ENCODE peak calls at places on chromosomes 16 and 17, in seven cellular contexts. I is colonic mucosa; P is thyroid gland; Q is mesenchymal stem cell; F is CD8-positive, alpha-beta T cell; J is tibial artery; G is CD8-positive, alpha-beta memory T cell. D is an unnamed sample.

GRCh38 chr16:69814561-69814960 is 52.4 kb downstream of the WWP2 start:
- DNase-seq in I (no peak), P (peak), J (no peak), G (no peak), F (no peak), Q (no peak), D (no peak)

GRCh38 chr17:43574896-43575525 is 28.9 kb upstream of the ETV4 start:
- DNase-seq in I (no peak), Q (no peak), G (no peak), J (no peak), P (no peak), F (no peak), D (no peak)

GRCh38 chr17:17408236-17408794 is 68.5 kb upstream of the MED9 start:
- DNase-seq in P (no peak), I (no peak), G (no peak), J (no peak), Q (no peak), F (no peak), D (no peak)

GRCh38 chr17:80482058-80482318 is 5.6 kb upstream of the NPTX1 start:
- DNase-seq in G (no peak), Q (no peak), J (no peak), P (no peak), I (no peak), F (no peak), D (peak)

GRCh38 chr16:85187002-85187401 is 74.7 kb upstream of the CIBAR2 start:
- DNase-seq in F (peak), I (no peak), G (no peak), J (no peak), P (peak), Q (peak), D (peak)

GRCh38 chr16:88545781-88546180 is 24.4 kb upstream of the ZC3H18 start:
- DNase-seq in I (no peak), Q (no peak), P (peak), G (no peak), F (no peak), J (no peak), D (peak)

GRCh38 chr16:50012182-50012581 is 12.8 kb upstream of the CNEP1R1 start:
- DNase-seq in Q (no peak), G (no peak), P (no peak), J (no peak), F (no peak), I (no peak), D (no peak)

GRCh38 chr17:14553847-14554246 is 253.0 kb downstream of the HS3ST3B1 start:
- DNase-seq in Q (no peak), F (no peak), P (no peak), I (no peak), G (no peak), J (no peak), D (no peak)

GRCh38 chr17:56756536-56756935 is 77.2 kb downstream of the C17orf67 start:
- DNase-seq in G (no peak), F (no peak), I (no peak), P (no peak), J (no peak), Q (peak), D (no peak)

GRCh38 chr16:68704232-68704867 is 32.7 kb upstream of the CDH1 start:
- DNase-seq in F (peak), G (peak), P (peak), I (peak), Q (peak), J (peak), D (no peak)

GRCh38 chr17:41653421-41654133 is 29.2 kb upstream of the KRT17 start:
- DNase-seq in Q (no peak), F (no peak), J (no peak), I (no peak), P (no peak), G (no peak), D (no peak)

GRCh38 chr16:22235839-22236745 is 30.0 kb downstream of the EEF2K start:
- DNase-seq in Q (no peak), I (peak), J (peak), F (no peak), P (no peak), G (no peak), D (no peak)

GRCh38 chr17:40556884-40557414 is 8.3 kb downstream of the CCR7 start:
- DNase-seq in Q (peak), F (no peak), P (no peak), J (no peak), G (no peak), I (peak), D (no peak)

GRCh38 chr16:4324871-4325740 is 9.2 kb downstream of the GLIS2 start:
- DNase-seq in J (no peak), I (no peak), P (no peak), F (no peak), Q (no peak), G (no peak), D (no peak)

GRCh38 chr16:78770353-78771091 is 671.1 kb downstream of the WWOX start:
- DNase-seq in I (peak), Q (peak), J (peak), G (peak), F (peak), P (peak), D (peak)

GRCh38 chr17:66304304-66305174 is 2.1 kb downstream of the PRKCA start:
- DNase-seq in P (no peak), Q (peak), G (peak), F (no peak), J (no peak), I (peak), D (no peak)

GRCh38 chr16:12600536-12601256 is 203.0 kb downstream of the CPPED1 start:
- DNase-seq in G (no peak), Q (no peak), J (no peak), F (no peak), I (no peak), P (no peak), D (no peak)

GRCh38 chr17:61155590-61156181 is 244.0 kb upstream of the TBX2 start:
- DNase-seq in I (no peak), P (no peak), Q (no peak), G (no peak), J (no peak), F (no peak), D (no peak)

GRCh38 chr17:75950421-75950820 is 9.6 kb upstream of the FBF1 start:
- DNase-seq in P (no peak), I (no peak), F (no peak), G (no peak), J (no peak), Q (no peak), D (no peak)

GRCh38 chr16:84759061-84759460 is 59.3 kb downstream of the USP10 start:
- DNase-seq in J (no peak), I (no peak), Q (peak), G (peak), F (peak), P (no peak), D (no peak)

GRCh38 chr17:50833396-50834125 is 1.8 kb upstream of the WFIKKN2 start:
- DNase-seq in G (no peak), F (no peak), Q (no peak), P (no peak), J (no peak), I (no peak), D (peak)

GRCh38 chr17:10305336-10306096 is 67.3 kb downstream of the MYH13 start:
- DNase-seq in F (no peak), I (no peak), G (no peak), P (no peak), Q (no peak), J (no peak), D (no peak)

GRCh38 chr16:11725457-11725856 is 17.2 kb downstream of the TXNDC11 start:
- DNase-seq in J (no peak), I (no peak), Q (peak), F (no peak), P (peak), G (no peak), D (peak)

GRCh38 chr16:67928561-67929364 is 2.9 kb downstream of the CTRL start:
- DNase-seq in Q (peak), I (peak), J (peak), G (peak), P (peak), F (peak), D (no peak)

GRCh38 chr17:77311371-77311981 is 170.7 kb downstream of the SEC14L1 start:
- DNase-seq in I (peak), Q (no peak), J (peak), G (no peak), P (no peak), F (no peak), D (no peak)

GRCh38 chr17:59851431-59852375 is 41.0 kb downstream of the TUBD1 start:
- DNase-seq in G (no peak), J (peak), I (peak), Q (peak), P (no peak), F (no peak), D (no peak)

GRCh38 chr17:61809816-61810392 is 53.4 kb downstream of the BRIP1 start:
- DNase-seq in P (no peak), F (no peak), I (no peak), Q (peak), G (no peak), J (no peak), D (no peak)

GRCh38 chr16:49484454-49484853 is 110.8 kb downstream of the C16orf78 start:
- DNase-seq in G (no peak), I (peak), J (peak), Q (peak), F (no peak), P (peak), D (peak)

GRCh38 chr17:79051306-79051705 is 23.3 kb upstream of the ENGASE start:
- DNase-seq in G (no peak), P (no peak), I (no peak), F (no peak), J (no peak), Q (no peak), D (no peak)

GRCh38 chr17:80259642-80260535 is 763 bp upstream of the RNF213 start:
- DNase-seq in G (peak), J (peak), Q (peak), P (peak), F (peak), I (peak), D (peak)

GRCh38 chr16:77299395-77299794 is 100.2 kb downstream of the SYCE1L start:
- DNase-seq in I (no peak), J (no peak), G (no peak), F (no peak), P (no peak), Q (no peak), D (no peak)

GRCh38 chr17:81566461-81567126 is 14.4 kb upstream of the FAAP100 start:
- DNase-seq in G (no peak), Q (peak), F (no peak), I (peak), J (peak), P (peak), D (no peak)

GRCh38 chr17:76142044-76143041 is 1.3 kb upstream of the FOXJ1 start:
- DNase-seq in J (no peak), P (no peak), F (no peak), I (no peak), G (no peak), Q (no peak), D (no peak)

GRCh38 chr16:67783353-67783725 is 23.0 kb downstream of the RANBP10 start:
- DNase-seq in Q (no peak), I (no peak), F (no peak), P (no peak), G (no peak), J (no peak), D (no peak)

GRCh38 chr17:36657763-36658490 is 56.5 kb downstream of the MRM1 start:
- DNase-seq in I (peak), P (peak), G (no peak), Q (peak), J (peak), F (no peak), D (peak)

GRCh38 chr16:4385066-4385788 is 13.6 kb downstream of the VASN start:
- DNase-seq in G (no peak), I (no peak), F (no peak), Q (no peak), P (no peak), J (no peak), D (peak)

GRCh38 chr17:48258317-48258716 is 150.8 kb downstream of the SNX11 start:
- DNase-seq in F (no peak), Q (peak), G (no peak), I (no peak), J (no peak), P (no peak), D (no peak)

GRCh38 chr16:11389631-11390565 is 44.6 kb downstream of the RMI2 start:
- DNase-seq in G (no peak), I (no peak), J (no peak), P (no peak), Q (no peak), F (no peak), D (no peak)

GRCh38 chr16:54942353-54942943 is 11.8 kb downstream of the IRX5 start:
- DNase-seq in G (no peak), Q (no peak), P (no peak), I (no peak), J (no peak), F (no peak), D (no peak)
- H3K4me3 ChIP-seq in G (no peak), Q (no peak), P (no peak), I (no peak), J (no peak), F (no peak), D (no peak)

GRCh38 chr16:25570131-25570530 is 121.6 kb upstream of the HS3ST4 start:
- DNase-seq in Q (no peak), G (no peak), I (no peak), J (no peak), P (no peak), F (no peak), D (no peak)
- H3K27ac ChIP-seq in Q (no peak), G (no peak), I (no peak), J (no peak), P (no peak), F (no peak), D (no peak)

GRCh38 chr16:1537138-1537577 is 3.7 kb downstream of the TMEM204 start:
- DNase-seq in G (peak), J (no peak), Q (no peak), I (no peak), F (no peak), P (no peak), D (peak)
- H3K4me3 ChIP-seq in G (peak), J (no peak), Q (no peak), I (no peak), F (peak), P (no peak), D (peak)

GRCh38 chr17:73867056-73867455 is 222.8 kb upstream of the SDK2 start:
- DNase-seq in G (no peak), Q (no peak), I (no peak), J (no peak), P (no peak), F (no peak), D (no peak)
- H3K27ac ChIP-seq in G (no peak), Q (no peak), I (no peak), J (no peak), P (no peak), F (no peak), D (no peak)

GRCh38 chr17:57876023-57876865 is 26.4 kb upstream of the MRPS23 start:
- DNase-seq in Q (no peak), J (no peak), F (no peak), I (no peak), G (no peak), P (no peak), D (no peak)

GRCh38 chr17:57873261-57874057 is 23.6 kb upstream of the MRPS23 start:
- DNase-seq in J (no peak), G (no peak), F (no peak), Q (no peak), P (no peak), I (no peak), D (no peak)

GRCh38 chr17:57874058-57874419 is 24.2 kb upstream of the MRPS23 start:
- DNase-seq in P (no peak), I (no peak), J (no peak), Q (no peak), G (no peak), F (no peak), D (no peak)

GRCh38 chr17:57875109-57876022 is 25.5 kb upstream of the MRPS23 start:
- DNase-seq in P (peak), Q (peak), J (peak), I (no peak), F (no peak), G (no peak), D (peak)

GRCh38 chr17:57874434-57875108 is 24.7 kb upstream of the MRPS23 start:
- DNase-seq in G (peak), I (peak), J (peak), Q (peak), F (no peak), P (no peak), D (peak)
- H3K4me3 ChIP-seq in G (no peak), I (no peak), J (peak), Q (no peak), F (peak), P (no peak), D (peak)

GRCh38 chr17:67322039-67322787 is 44.2 kb downstream of the PSMD12 start:
- DNase-seq in I (no peak), P (no peak), Q (no peak), J (no peak), G (no peak), F (no peak), D (no peak)

GRCh38 chr17:67323445-67323844 is 42.9 kb downstream of the PSMD12 start:
- DNase-seq in Q (no peak), F (no peak), P (no peak), J (no peak), G (no peak), I (no peak), D (no peak)

GRCh38 chr17:67324330-67324729 is 42.0 kb downstream of the PSMD12 start:
- DNase-seq in Q (no peak), J (no peak), P (no peak), F (no peak), G (no peak), I (no peak), D (no peak)

GRCh38 chr17:67328026-67328425 is 38.4 kb downstream of the PSMD12 start:
- DNase-seq in F (no peak), I (no peak), Q (no peak), J (no peak), P (no peak), G (no peak), D (no peak)

GRCh38 chr17:67326440-67326839 is 39.9 kb downstream of the PSMD12 start:
- DNase-seq in G (no peak), I (no peak), J (no peak), F (no peak), Q (no peak), P (no peak), D (no peak)
- H3K27ac ChIP-seq in G (no peak), I (no peak), J (no peak), F (no peak), Q (no peak), P (no peak), D (no peak)

GRCh38 chr17:31053076-31053475 is 41.7 kb upstream of the NF1 start:
- DNase-seq in J (no peak), Q (no peak), P (no peak), F (no peak), G (no peak), I (no peak), D (no peak)
- H3K4me3 ChIP-seq in J (no peak), Q (no peak), P (no peak), F (no peak), G (no peak), I (no peak), D (no peak)